ENCODE peak calls at places on chromosomes 12 and 14, in ten cellular contexts. P, N, W, T, A, B, M, H, F and E are unnamed samples.
A peak's percentile ranks its signal among the peaks of the same experiment; 100 is the strongest.

GRCh38 chr12:123075591-123076171 is 75.2 kb downstream of the PITPNM2 start:
- DNase-seq in N (no peak), W (no peak), F (peak; percentile 52), B (peak; percentile 63), H (peak; percentile 49), P (peak; percentile 27), T (no peak), A (no peak), M (no peak), E (peak; percentile 80)

GRCh38 chr14:61643546-61643945 is 51.8 kb upstream of the HIF1A start:
- DNase-seq in T (peak; percentile 76), P (no peak), W (no peak), H (no peak), M (no peak), A (no peak), F (no peak), N (no peak), B (no peak), E (no peak)

GRCh38 chr14:56754966-56755365 is 55.3 kb downstream of the OTX2 start:
- DNase-seq in F (no peak), M (no peak), T (no peak), N (no peak), A (no peak), W (peak; percentile 55), B (no peak), H (no peak), P (no peak), E (no peak)

GRCh38 chr12:118103231-118103600 is 595 bp downstream of the VSIG10 start:
- DNase-seq in W (no peak), M (peak; percentile 29), B (no peak), F (no peak), P (no peak), T (peak; percentile 7), H (no peak), N (peak; percentile 56), A (no peak), E (peak; percentile 1)

GRCh38 chr12:132237772-132238486 is 91.5 kb downstream of the GALNT9 start:
- DNase-seq in P (no peak), H (no peak), T (no peak), M (peak; percentile 15), N (no peak), A (no peak), F (no peak), W (no peak), B (no peak), E (no peak)

GRCh38 chr12:88308825-88309224 is 166.7 kb downstream of the TMTC3 start:
- DNase-seq in P (no peak), T (peak; percentile 95), F (no peak), W (no peak), H (no peak), B (no peak), N (no peak), M (no peak), A (no peak), E (no peak)

GRCh38 chr12:92036771-92037453 is 108.7 kb downstream of the BTG1 start:
- DNase-seq in P (no peak), T (peak; percentile 67), B (no peak), N (no peak), A (no peak), F (no peak), W (no peak), M (no peak), H (no peak), E (no peak)

GRCh38 chr14:61433169-61433568 is 111.8 kb downstream of the PRKCH start:
- DNase-seq in F (no peak), M (no peak), W (no peak), B (no peak), H (no peak), T (peak; percentile 8), A (no peak), P (no peak), N (no peak), E (no peak)

GRCh38 chr14:60945984-60946383 is 34.9 kb downstream of the TRMT5 start:
- DNase-seq in H (no peak), F (no peak), T (peak; percentile 37), A (no peak), P (no peak), N (no peak), W (no peak), M (no peak), B (no peak), E (no peak)

GRCh38 chr12:57142121-57142520 is 5.3 kb downstream of the LRP1-AS start:
- DNase-seq in P (no peak), T (no peak), W (no peak), F (no peak), B (peak; percentile 59), N (no peak), A (no peak), H (no peak), M (peak; percentile 69), E (no peak)

GRCh38 chr14:59140441-59140840 is 48.0 kb upstream of the DAAM1 start:
- DNase-seq in N (no peak), F (no peak), B (no peak), W (no peak), M (no peak), P (no peak), T (no peak), A (no peak), H (no peak), E (no peak)

DNA sequence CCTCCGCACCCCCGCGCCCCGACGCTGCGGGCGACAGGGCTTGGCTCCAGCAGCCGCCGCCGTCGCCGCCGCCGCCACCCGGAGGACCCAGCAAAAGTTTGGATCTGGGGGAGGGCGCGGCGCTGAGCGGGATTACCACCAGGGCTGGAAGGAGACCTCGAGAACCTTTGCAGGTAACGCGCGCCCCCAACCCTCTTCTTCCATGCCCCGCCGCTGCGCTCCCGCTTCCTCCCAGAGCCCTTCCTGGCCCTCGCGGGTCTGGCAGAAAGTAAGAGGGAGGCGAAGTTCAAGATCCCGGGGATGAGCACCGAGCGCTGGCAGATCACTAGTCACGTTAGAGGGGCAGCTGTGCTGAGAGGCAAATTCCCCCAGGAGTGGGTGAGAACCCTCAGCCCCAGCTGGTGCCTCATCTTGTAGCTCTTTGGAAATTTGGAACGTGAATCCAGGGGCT is 3.9 kb downstream of the FLRT2 start:
- DNase-seq in P (no peak), N (peak; percentile 61), A (no peak), M (peak; percentile 25), B (peak; percentile 30), T (peak; percentile 15), W (no peak), F (no peak), H (no peak), E (no peak)
- H3K9me3 ChIP-seq in P (no peaks in the 10 kb centered on the region), N (no peaks in the 10 kb centered on the region), A (no peaks in the 10 kb centered on the region), M (no peaks in the 10 kb centered on the region), B (no peaks in the 10 kb centered on the region), T (no peaks in the 10 kb centered on the region), W (peaks cover 5% of the 10 kb centered on the region), F (no peaks in the 10 kb centered on the region), H (no peaks in the 10 kb centered on the region), E (no peaks in the 10 kb centered on the region)

GRCh38 chr12:130949806-130950205 is 3.9 kb upstream of the ADGRD1 start:
- DNase-seq in A (no peak), H (no peak), B (no peak), T (no peak), N (no peak), P (no peak), W (no peak), F (no peak), M (no peak), E (no peak)

GRCh38 chr12:130947028-130947427 is 6.7 kb upstream of the ADGRD1 start:
- DNase-seq in W (no peak), B (no peak), M (no peak), H (no peak), T (no peak), N (no peak), A (no peak), P (no peak), F (no peak), E (no peak)

GRCh38 chr12:130945793-130946492 is 7.8 kb upstream of the ADGRD1 start:
- DNase-seq in B (peak; percentile 44), T (no peak), M (peak; percentile 49), N (no peak), A (no peak), H (no peak), P (peak; percentile 58), W (no peak), F (no peak), E (no peak)

GRCh38 chr12:130948136-130948535 is 5.6 kb upstream of the ADGRD1 start:
- DNase-seq in W (no peak), N (no peak), H (no peak), P (no peak), A (no peak), M (no peak), F (no peak), T (no peak), B (no peak), E (no peak)

GRCh38 chr12:130948751-130949150 is 5.0 kb upstream of the ADGRD1 start:
- DNase-seq in M (no peak), B (no peak), F (no peak), T (no peak), W (no peak), N (no peak), H (no peak), P (no peak), A (no peak), E (no peak)
- H3K27me3 ChIP-seq in M (no peaks in the 10 kb centered on the region), B (no peaks in the 10 kb centered on the region), F (peaks cover 14% of the 10 kb centered on the region), T (no peaks in the 10 kb centered on the region), W (no peaks in the 10 kb centered on the region), N (peaks cover 2% of the 10 kb centered on the region), H (peaks cover 4% of the 10 kb centered on the region), P (peaks cover 7% of the 10 kb centered on the region), A (no peaks in the 10 kb centered on the region), E (no peaks in the 10 kb centered on the region)

DNA sequence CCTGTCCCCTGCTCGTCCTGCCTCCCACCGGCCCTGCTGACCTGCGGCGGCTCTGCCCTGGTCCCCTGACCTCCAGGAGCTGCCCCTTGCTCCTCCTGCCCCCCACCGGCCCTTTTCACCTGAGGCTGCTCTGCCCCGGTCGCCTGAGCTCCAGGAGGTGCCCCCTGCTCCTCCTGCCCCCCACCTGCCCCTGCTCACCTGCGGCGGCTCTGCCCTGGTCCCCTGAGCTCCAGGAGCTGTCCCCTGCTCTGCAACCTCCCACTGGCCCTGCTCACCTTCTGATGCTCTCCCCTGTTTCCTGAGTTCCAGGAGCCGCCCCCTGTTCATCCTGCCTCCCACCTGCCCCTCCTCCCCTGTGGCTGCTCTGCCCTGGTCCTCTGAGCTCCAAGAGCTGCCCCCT is 101.3 kb downstream of the TMEM121 start:
- DNase-seq in T (no peak), B (no peak), A (no peak), M (no peak), F (no peak), N (no peak), H (no peak), P (no peak), W (no peak), E (no peak)
- H3K9me3 ChIP-seq in T (peaks cover 9% of the 10 kb centered on the region), B (no peaks in the 10 kb centered on the region), A (peaks cover 17% of the 10 kb centered on the region), M (no peaks in the 10 kb centered on the region), F (no peaks in the 10 kb centered on the region), N (peaks cover 4% of the 10 kb centered on the region), H (no peaks in the 10 kb centered on the region), P (no peaks in the 10 kb centered on the region), W (peaks cover 7% of the 10 kb centered on the region), E (no peaks in the 10 kb centered on the region)

GRCh38 chr12:6124411-6125151 is at the start of gene VWF:
- DNase-seq in W (no peak), F (no peak), N (no peak), T (no peak), P (no peak), M (no peak), B (no peak), A (no peak), H (no peak), E (no peak)
- H3K27me3 ChIP-seq in W (no peaks in the 10 kb centered on the region), F (no peaks in the 10 kb centered on the region), N (no peaks in the 10 kb centered on the region), T (peaks cover 13% of the 10 kb centered on the region), P (no peaks in the 10 kb centered on the region), M (no peaks in the 10 kb centered on the region), B (no peaks in the 10 kb centered on the region), A (no peaks in the 10 kb centered on the region), H (no peaks in the 10 kb centered on the region), E (no peaks in the 10 kb centered on the region)